ENCODE peak calls at places on chromosome 20, in four cellular contexts. One of them, this sample, is unnamed.
A peak's percentile ranks its signal among the peaks of the same experiment; 100 is the strongest.

GRCh38 chr20:48284837-48285236 is 499.6 kb upstream of the SULF2 start:
- DNase-seq in HepG2: peak; percentile 64
- DNase-seq in H1: no peak
- DNase-seq in K562: no peak
- DNase-seq in this sample: no peak

GRCh38 chr20:33437141-33437911 is 6.2 kb downstream of the SNTA1 start:
- DNase-seq in K562: no peak
- DNase-seq in HepG2: no peak
- DNase-seq in H1: no peak
- DNase-seq in this sample: no peak

GRCh38 chr20:3660262-3661059 is 2.7 kb downstream of the GFRA4 start:
- DNase-seq in K562: no peak
- DNase-seq in HepG2: no peak
- DNase-seq in H1: no peak
- DNase-seq in this sample: no peak

GRCh38 chr20:41879151-41879550 is 261.0 kb upstream of the CHD6 start:
- DNase-seq in HepG2: no peak
- DNase-seq in K562: no peak
- DNase-seq in H1: no peak
- DNase-seq in this sample: no peak

GRCh38 chr20:60055740-60056139 is 97.5 kb downstream of the CDH26 start:
- DNase-seq in H1: no peak
- DNase-seq in K562: no peak
- DNase-seq in HepG2: no peak
- DNase-seq in this sample: peak; percentile 4

GRCh38 chr20:7161690-7162089 is 394.2 kb downstream of the BMP2 start:
- DNase-seq in HepG2: peak; percentile 38
- DNase-seq in K562: no peak
- DNase-seq in H1: no peak
- DNase-seq in this sample: no peak

GRCh38 chr20:50141018-50141675 is 12.4 kb downstream of the PEDS1 start:
- DNase-seq in K562: no peak
- DNase-seq in HepG2: no peak
- DNase-seq in H1: no peak
- DNase-seq in this sample: no peak

GRCh38 chr20:45044084-45044573 is 56.8 kb downstream of the KCNS1 start:
- DNase-seq in K562: peak; percentile 57
- DNase-seq in H1: no peak
- DNase-seq in HepG2: peak; percentile 82
- DNase-seq in this sample: no peak

GRCh38 chr20:35320396-35321126 is 28.3 kb upstream of the FAM83C start:
- DNase-seq in K562: no peak
- DNase-seq in H1: no peak
- DNase-seq in HepG2: peak; percentile 85
- DNase-seq in this sample: no peak

GRCh38 chr20:23362392-23363256 is 642 bp downstream of the GZF1 start:
- DNase-seq in H1: no peak
- DNase-seq in HepG2: peak; percentile 46
- DNase-seq in K562: peak; percentile 9
- DNase-seq in this sample: no peak

GRCh38 chr20:48630342-48631075 is 197.3 kb downstream of the PREX1 start:
- DNase-seq in K562: no peak
- DNase-seq in HepG2: no peak
- DNase-seq in H1: peak; percentile 74
- DNase-seq in this sample: no peak

GRCh38 chr20:58637466-58638198 is 13.5 kb upstream of the STX16 start:
- DNase-seq in H1: no peak
- DNase-seq in HepG2: no peak
- DNase-seq in K562: no peak
- DNase-seq in this sample: no peak

GRCh38 chr20:51712501-51713212 is 55.5 kb downstream of the ATP9A start:
- DNase-seq in K562: no peak
- DNase-seq in HepG2: peak; percentile 55
- DNase-seq in H1: peak; percentile 76
- DNase-seq in this sample: no peak

GRCh38 chr20:55522296-55522815 is 483.0 kb downstream of the CBLN4 start:
- DNase-seq in H1: no peak
- DNase-seq in HepG2: no peak
- DNase-seq in K562: no peak
- DNase-seq in this sample: no peak

GRCh38 chr20:3107464-3108025 is 23.0 kb upstream of the AVP start:
- DNase-seq in HepG2: no peak
- DNase-seq in H1: no peak
- DNase-seq in K562: no peak
- DNase-seq in this sample: no peak

GRCh38 chr20:63315982-63316491 is 23.1 kb downstream of the COL20A1 start:
- DNase-seq in HepG2: no peak
- DNase-seq in H1: no peak
- DNase-seq in K562: no peak
- DNase-seq in this sample: no peak

GRCh38 chr20:36825374-36826104 is 50.4 kb upstream of the TLDC2 start:
- DNase-seq in HepG2: no peak
- DNase-seq in K562: no peak
- DNase-seq in H1: no peak
- DNase-seq in this sample: no peak

GRCh38 chr20:47760686-47761477 is 24.4 kb downstream of the SULF2 start:
- DNase-seq in HepG2: no peak
- DNase-seq in K562: no peak
- DNase-seq in H1: no peak
- DNase-seq in this sample: no peak

GRCh38 chr20:63004607-63005211 is 2.1 kb downstream of the BHLHE23 start:
- DNase-seq in HepG2: no peak
- DNase-seq in H1: no peak
- DNase-seq in K562: no peak
- DNase-seq in this sample: no peak

GRCh38 chr20:8764289-8764962 is 304.5 kb upstream of the PLCB4 start:
- DNase-seq in H1: no peak
- DNase-seq in K562: no peak
- DNase-seq in HepG2: no peak
- DNase-seq in this sample: no peak

GRCh38 chr20:51659491-51660050 is 108.6 kb downstream of the ATP9A start:
- DNase-seq in H1: no peak
- DNase-seq in HepG2: no peak
- DNase-seq in K562: no peak
- DNase-seq in this sample: no peak

GRCh38 chr20:17866234-17867001 is 102.2 kb downstream of the SNX5 start:
- DNase-seq in K562: no peak
- DNase-seq in HepG2: no peak
- DNase-seq in H1: no peak
- DNase-seq in this sample: no peak

GRCh38 chr20:43567477-43567876 is 8.7 kb downstream of the SGK2 start:
- DNase-seq in H1: no peak
- DNase-seq in K562: no peak
- DNase-seq in HepG2: no peak
- DNase-seq in this sample: no peak

GRCh38 chr20:54368578-54368977 is 106.8 kb upstream of the DOK5 start:
- DNase-seq in HepG2: no peak
- DNase-seq in H1: no peak
- DNase-seq in K562: no peak
- DNase-seq in this sample: no peak

GRCh38 chr20:50758992-50759391 is 27.6 kb downstream of the PARD6B start:
- DNase-seq in K562: no peak
- DNase-seq in HepG2: no peak
- DNase-seq in H1: peak; percentile 32
- DNase-seq in this sample: no peak

GRCh38 chr20:16732506-16733152 is 2.8 kb downstream of the SNRPB2 start:
- DNase-seq in K562: no peak
- DNase-seq in HepG2: no peak
- DNase-seq in H1: no peak
- DNase-seq in this sample: no peak

GRCh38 chr20:34390769-34391447 is 27.8 kb downstream of the ITCH start:
- DNase-seq in K562: peak; percentile 35
- DNase-seq in HepG2: peak; percentile 85
- DNase-seq in H1: no peak
- DNase-seq in this sample: no peak

GRCh38 chr20:63432577-63433061 is 39.8 kb downstream of the KCNQ2 start:
- DNase-seq in HepG2: no peak
- DNase-seq in K562: no peak
- DNase-seq in H1: peak; percentile 76
- DNase-seq in this sample: no peak

GRCh38 chr20:61929971-61930666 is 135.6 kb downstream of the TAF4 start:
- DNase-seq in HepG2: no peak
- DNase-seq in H1: peak; percentile 40
- DNase-seq in K562: no peak
- DNase-seq in this sample: no peak
- TF ChIP-seq GABPA in HepG2: no peak
- TF ChIP-seq GABPA in H1: no peak
- TF ChIP-seq GABPA in K562: no peak
- TF ChIP-seq GABPA in this sample: no peak

GRCh38 chr20:4665591-4665990 is 56.1 kb upstream of the PRND start:
- DNase-seq in H1: no peak
- DNase-seq in HepG2: no peak
- DNase-seq in K562: no peak
- DNase-seq in this sample: no peak
- H3K27ac ChIP-seq in H1: no peak overlapping the region
- H3K27ac ChIP-seq in HepG2: no peak overlapping the region
- H3K27ac ChIP-seq in K562: no peak overlapping the region
- H3K27ac ChIP-seq in this sample: no peak overlapping the region

DNA sequence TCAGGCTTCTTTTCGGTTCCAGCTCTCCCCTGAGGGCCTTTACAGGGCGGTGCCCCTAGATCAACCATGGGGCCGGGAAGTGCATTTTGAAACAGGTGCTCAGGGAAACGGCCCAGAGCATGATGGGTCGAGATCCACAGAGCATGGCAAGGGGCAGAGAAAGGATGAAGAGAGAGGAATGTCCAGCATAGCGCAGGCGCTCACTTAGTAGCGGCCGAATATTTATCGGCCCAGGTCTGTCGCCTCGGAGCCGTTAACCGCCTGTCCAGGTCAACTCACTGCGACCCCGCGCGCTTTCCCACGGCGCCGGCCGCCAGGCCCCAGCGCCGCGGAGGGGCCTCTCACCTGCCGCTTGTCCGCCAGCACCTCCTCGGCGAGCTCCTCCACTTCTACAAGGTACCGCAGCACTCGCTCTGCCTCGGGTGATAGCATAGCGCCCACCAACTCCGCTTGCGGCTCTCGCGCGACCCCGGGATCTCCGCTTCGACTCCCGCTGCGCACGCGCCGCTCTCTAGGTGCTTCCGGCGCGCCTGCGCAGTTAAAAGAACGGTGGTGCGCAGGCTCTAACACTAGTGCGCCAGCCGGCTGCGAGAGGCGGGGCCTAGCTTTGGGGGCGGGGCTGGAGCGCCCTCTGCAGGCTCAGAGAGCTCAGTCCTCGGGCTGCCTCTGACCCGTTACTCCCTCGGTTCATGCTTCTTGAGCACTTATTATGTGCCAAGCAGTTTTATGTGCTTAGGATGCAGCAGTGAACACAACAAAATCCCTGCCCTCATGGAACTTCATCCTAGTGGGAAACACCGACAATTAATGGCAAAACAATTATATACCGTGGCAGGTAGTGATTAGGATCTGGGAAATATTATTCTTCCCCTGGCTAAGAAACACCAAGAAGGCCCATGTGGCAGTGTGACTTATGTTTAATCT is at the start of gene PDRG1:
- DNase-seq in H1: peak; percentile 99
- DNase-seq in HepG2: peak; percentile 98
- DNase-seq in K562: peak; percentile 94
- DNase-seq in this sample: peak; percentile 76
- TF ChIP-seq POLR2A in H1: peak; percentile 77
- TF ChIP-seq POLR2A in HepG2: peak; percentile 97
- TF ChIP-seq POLR2A in K562: peak; percentile 85
- TF ChIP-seq POLR2A in this sample: peak; percentile 95

DNA sequence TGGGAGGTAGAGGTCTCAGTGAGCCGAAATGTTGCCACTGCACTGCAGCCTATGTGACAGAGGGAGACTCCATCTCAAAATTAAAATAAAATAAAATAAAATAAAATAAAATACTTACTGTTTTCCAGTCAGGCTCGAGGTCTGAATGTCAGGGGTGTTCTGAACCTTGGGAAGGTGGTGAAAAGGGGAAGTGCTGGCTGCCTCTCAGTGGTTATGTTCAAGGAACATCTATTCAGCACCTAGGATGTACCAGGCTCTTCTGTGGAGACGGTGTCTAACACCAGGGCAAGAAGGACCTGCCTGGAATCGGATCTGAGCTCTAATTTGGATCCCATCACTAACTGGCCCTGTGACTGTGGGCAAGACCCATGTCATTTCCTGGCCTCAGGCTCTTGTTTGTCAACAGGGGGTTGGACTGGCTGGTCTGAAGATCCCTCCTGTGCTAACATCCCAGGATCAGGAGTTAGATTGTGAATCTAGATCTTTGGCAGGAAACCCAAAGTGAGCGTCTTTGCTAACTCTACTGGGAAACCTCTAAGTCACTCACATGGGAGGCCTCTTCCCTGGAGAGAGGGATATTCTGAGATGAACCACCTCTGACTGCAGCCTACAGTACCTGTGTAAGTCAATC is 63.4 kb upstream of the SIRPG start:
- DNase-seq in H1: no peak
- DNase-seq in K562: no peak
- DNase-seq in HepG2: no peak
- DNase-seq in this sample: no peak
- TF ChIP-seq GABPA in H1: no peak
- TF ChIP-seq GABPA in K562: no peak
- TF ChIP-seq GABPA in HepG2: no peak
- TF ChIP-seq GABPA in this sample: no peak

GRCh38 chr20:11929947-11930346 is 12.3 kb downstream of the BTBD3 start:
- DNase-seq in K562: no peak
- DNase-seq in HepG2: no peak
- DNase-seq in H1: no peak
- DNase-seq in this sample: no peak

GRCh38 chr20:11924923-11925322 is 7.2 kb downstream of the BTBD3 start:
- DNase-seq in HepG2: no peak
- DNase-seq in K562: no peak
- DNase-seq in H1: no peak
- DNase-seq in this sample: no peak

GRCh38 chr20:11922561-11922960 is 4.9 kb downstream of the BTBD3 start:
- DNase-seq in K562: no peak
- DNase-seq in H1: no peak
- DNase-seq in HepG2: no peak
- DNase-seq in this sample: no peak

GRCh38 chr20:11921326-11921725 is 3.6 kb downstream of the BTBD3 start:
- DNase-seq in K562: no peak
- DNase-seq in H1: no peak
- DNase-seq in HepG2: no peak
- DNase-seq in this sample: no peak

DNA sequence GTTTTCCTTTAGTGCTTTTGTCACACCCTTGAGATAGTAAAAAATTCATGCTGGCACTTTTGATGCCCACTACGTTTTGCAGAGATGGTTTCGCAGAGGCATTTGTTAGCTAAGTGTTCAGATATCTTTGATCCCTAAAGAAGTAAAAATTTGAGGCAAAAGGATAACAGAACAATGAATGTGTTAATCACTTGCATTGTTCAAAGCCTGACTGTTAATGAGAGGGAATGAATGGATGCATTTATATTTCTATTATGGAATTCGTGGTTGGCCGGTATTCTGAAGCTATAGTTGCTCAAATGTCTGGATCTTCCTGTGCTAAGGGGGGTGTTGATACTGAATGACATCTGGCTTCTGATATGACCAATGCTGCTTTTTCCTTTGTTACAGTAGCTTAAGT is 8.9 kb downstream of the BTBD3 start:
- DNase-seq in K562: no peak
- DNase-seq in H1: no peak
- DNase-seq in HepG2: no peak
- DNase-seq in this sample: no peak
- H3K27ac ChIP-seq in K562: no peak overlapping the region
- H3K27ac ChIP-seq in H1: no peak overlapping the region
- H3K27ac ChIP-seq in HepG2: no peak overlapping the region
- H3K27ac ChIP-seq in this sample: no peak overlapping the region